ENCODE peak calls at places on chromosome 1, in nine cellular contexts. One of them, this sample, is unnamed.

GRCh38 chr1:8422439-8423133 is 104.7 kb downstream of the SLC45A1 start:
- DNase-seq in H54: no peak
- DNase-seq in activated T-helper 9 cell treated with anti-CD3 and anti-CD28 coated beads, Interleukin-2, amount 50 U/mL, for 16 hours: no peak
- DNase-seq in renal cortical epithelial cell: no peak
- DNase-seq in activated T-cell treated with anti-CD3 and anti-CD28 coated beads, Interleukin-2, amount 50 U/mL, for 4 hours: no peak
- DNase-seq in LoVo: no peak
- DNase-seq in NCI-H1436: no peak
- DNase-seq in left ventricle myocardium inferior: no peak
- DNase-seq in BJ: no peak
- DNase-seq in this sample: no peak

GRCh38 chr1:57947471-57947870 is 523.6 kb upstream of the DAB1 start:
- DNase-seq in NCI-H1436: no peak
- DNase-seq in renal cortical epithelial cell: no peak
- DNase-seq in activated T-cell treated with anti-CD3 and anti-CD28 coated beads, Interleukin-2, amount 50 U/mL, for 4 hours: no peak
- DNase-seq in LoVo: no peak
- DNase-seq in activated T-helper 9 cell treated with anti-CD3 and anti-CD28 coated beads, Interleukin-2, amount 50 U/mL, for 16 hours: no peak
- DNase-seq in left ventricle myocardium inferior: no peak
- DNase-seq in BJ: no peak
- DNase-seq in H54: no peak
- DNase-seq in this sample: no peak

GRCh38 chr1:86714159-86714558 is 9.8 kb downstream of the SH3GLB1 start:
- DNase-seq in NCI-H1436: no peak
- DNase-seq in renal cortical epithelial cell: peak
- DNase-seq in LoVo: no peak
- DNase-seq in left ventricle myocardium inferior: no peak
- DNase-seq in H54: no peak
- DNase-seq in BJ: no peak
- DNase-seq in activated T-helper 9 cell treated with anti-CD3 and anti-CD28 coated beads, Interleukin-2, amount 50 U/mL, for 16 hours: no peak
- DNase-seq in activated T-cell treated with anti-CD3 and anti-CD28 coated beads, Interleukin-2, amount 50 U/mL, for 4 hours: no peak
- DNase-seq in this sample: peak

GRCh38 chr1:10675813-10676212 is 120.6 kb downstream of the CASZ1 start:
- DNase-seq in activated T-helper 9 cell treated with anti-CD3 and anti-CD28 coated beads, Interleukin-2, amount 50 U/mL, for 16 hours: no peak
- DNase-seq in renal cortical epithelial cell: no peak
- DNase-seq in activated T-cell treated with anti-CD3 and anti-CD28 coated beads, Interleukin-2, amount 50 U/mL, for 4 hours: no peak
- DNase-seq in LoVo: no peak
- DNase-seq in left ventricle myocardium inferior: no peak
- DNase-seq in H54: no peak
- DNase-seq in BJ: no peak
- DNase-seq in NCI-H1436: no peak
- DNase-seq in this sample: no peak

GRCh38 chr1:161885013-161885412 is 118.9 kb downstream of the ATF6 start:
- DNase-seq in H54: peak
- DNase-seq in NCI-H1436: no peak
- DNase-seq in activated T-helper 9 cell treated with anti-CD3 and anti-CD28 coated beads, Interleukin-2, amount 50 U/mL, for 16 hours: no peak
- DNase-seq in BJ: no peak
- DNase-seq in activated T-cell treated with anti-CD3 and anti-CD28 coated beads, Interleukin-2, amount 50 U/mL, for 4 hours: no peak
- DNase-seq in renal cortical epithelial cell: peak
- DNase-seq in left ventricle myocardium inferior: no peak
- DNase-seq in LoVo: no peak
- DNase-seq in this sample: no peak

GRCh38 chr1:116910379-116911165 is 856 bp downstream of the PTGFRN start:
- DNase-seq in H54: no peak
- DNase-seq in renal cortical epithelial cell: no peak
- DNase-seq in LoVo: peak
- DNase-seq in left ventricle myocardium inferior: peak
- DNase-seq in NCI-H1436: no peak
- DNase-seq in activated T-cell treated with anti-CD3 and anti-CD28 coated beads, Interleukin-2, amount 50 U/mL, for 4 hours: peak
- DNase-seq in activated T-helper 9 cell treated with anti-CD3 and anti-CD28 coated beads, Interleukin-2, amount 50 U/mL, for 16 hours: peak
- DNase-seq in BJ: no peak
- DNase-seq in this sample: peak

GRCh38 chr1:60461889-60462595 is 388.5 kb upstream of the C1orf87 start:
- DNase-seq in BJ: no peak
- DNase-seq in renal cortical epithelial cell: peak
- DNase-seq in NCI-H1436: no peak
- DNase-seq in activated T-helper 9 cell treated with anti-CD3 and anti-CD28 coated beads, Interleukin-2, amount 50 U/mL, for 16 hours: no peak
- DNase-seq in LoVo: no peak
- DNase-seq in H54: no peak
- DNase-seq in left ventricle myocardium inferior: no peak
- DNase-seq in activated T-cell treated with anti-CD3 and anti-CD28 coated beads, Interleukin-2, amount 50 U/mL, for 4 hours: no peak
- DNase-seq in this sample: no peak

GRCh38 chr1:207495816-207496792 is at the start of gene CR1:
- DNase-seq in BJ: no peak
- DNase-seq in H54: no peak
- DNase-seq in activated T-cell treated with anti-CD3 and anti-CD28 coated beads, Interleukin-2, amount 50 U/mL, for 4 hours: peak
- DNase-seq in activated T-helper 9 cell treated with anti-CD3 and anti-CD28 coated beads, Interleukin-2, amount 50 U/mL, for 16 hours: no peak
- DNase-seq in LoVo: no peak
- DNase-seq in left ventricle myocardium inferior: peak
- DNase-seq in renal cortical epithelial cell: no peak
- DNase-seq in NCI-H1436: no peak
- DNase-seq in this sample: no peak

GRCh38 chr1:247415423-247416361 is at the start of gene NLRP3:
- DNase-seq in H54: peak
- DNase-seq in LoVo: peak
- DNase-seq in renal cortical epithelial cell: peak
- DNase-seq in NCI-H1436: no peak
- DNase-seq in activated T-cell treated with anti-CD3 and anti-CD28 coated beads, Interleukin-2, amount 50 U/mL, for 4 hours: peak
- DNase-seq in left ventricle myocardium inferior: peak
- DNase-seq in activated T-helper 9 cell treated with anti-CD3 and anti-CD28 coated beads, Interleukin-2, amount 50 U/mL, for 16 hours: no peak
- DNase-seq in BJ: no peak
- DNase-seq in this sample: peak

GRCh38 chr1:71656902-71657301 is 576.1 kb upstream of the ZRANB2 start:
- DNase-seq in renal cortical epithelial cell: no peak
- DNase-seq in left ventricle myocardium inferior: no peak
- DNase-seq in activated T-helper 9 cell treated with anti-CD3 and anti-CD28 coated beads, Interleukin-2, amount 50 U/mL, for 16 hours: no peak
- DNase-seq in BJ: no peak
- DNase-seq in H54: no peak
- DNase-seq in NCI-H1436: no peak
- DNase-seq in LoVo: no peak
- DNase-seq in activated T-cell treated with anti-CD3 and anti-CD28 coated beads, Interleukin-2, amount 50 U/mL, for 4 hours: no peak
- DNase-seq in this sample: no peak

GRCh38 chr1:111754964-111755320 is 759 bp upstream of the DDX20 start:
- DNase-seq in NCI-H1436: peak
- DNase-seq in BJ: no peak
- DNase-seq in renal cortical epithelial cell: no peak
- DNase-seq in left ventricle myocardium inferior: no peak
- DNase-seq in activated T-helper 9 cell treated with anti-CD3 and anti-CD28 coated beads, Interleukin-2, amount 50 U/mL, for 16 hours: peak
- DNase-seq in LoVo: no peak
- DNase-seq in H54: peak
- DNase-seq in activated T-cell treated with anti-CD3 and anti-CD28 coated beads, Interleukin-2, amount 50 U/mL, for 4 hours: peak
- DNase-seq in this sample: no peak

GRCh38 chr1:205676597-205676996 is 3.7 kb downstream of the SLC45A3 start:
- DNase-seq in activated T-helper 9 cell treated with anti-CD3 and anti-CD28 coated beads, Interleukin-2, amount 50 U/mL, for 16 hours: no peak
- DNase-seq in renal cortical epithelial cell: no peak
- DNase-seq in LoVo: no peak
- DNase-seq in H54: no peak
- DNase-seq in activated T-cell treated with anti-CD3 and anti-CD28 coated beads, Interleukin-2, amount 50 U/mL, for 4 hours: no peak
- DNase-seq in left ventricle myocardium inferior: no peak
- DNase-seq in BJ: no peak
- DNase-seq in NCI-H1436: no peak
- DNase-seq in this sample: no peak

GRCh38 chr1:7650801-7651200 is 120.3 kb upstream of the VAMP3 start:
- DNase-seq in BJ: no peak
- DNase-seq in NCI-H1436: peak
- DNase-seq in activated T-cell treated with anti-CD3 and anti-CD28 coated beads, Interleukin-2, amount 50 U/mL, for 4 hours: no peak
- DNase-seq in LoVo: no peak
- DNase-seq in H54: no peak
- DNase-seq in renal cortical epithelial cell: peak
- DNase-seq in left ventricle myocardium inferior: no peak
- DNase-seq in activated T-helper 9 cell treated with anti-CD3 and anti-CD28 coated beads, Interleukin-2, amount 50 U/mL, for 16 hours: no peak
- DNase-seq in this sample: peak

GRCh38 chr1:118983558-118984021 is 4.6 kb downstream of the TBX15 start:
- DNase-seq in activated T-helper 9 cell treated with anti-CD3 and anti-CD28 coated beads, Interleukin-2, amount 50 U/mL, for 16 hours: no peak
- DNase-seq in LoVo: no peak
- DNase-seq in NCI-H1436: no peak
- DNase-seq in H54: no peak
- DNase-seq in BJ: no peak
- DNase-seq in activated T-cell treated with anti-CD3 and anti-CD28 coated beads, Interleukin-2, amount 50 U/mL, for 4 hours: no peak
- DNase-seq in left ventricle myocardium inferior: no peak
- DNase-seq in renal cortical epithelial cell: no peak
- DNase-seq in this sample: no peak

GRCh38 chr1:185448591-185449186 is 131.6 kb upstream of the IVNS1ABP start:
- DNase-seq in H54: no peak
- DNase-seq in renal cortical epithelial cell: peak
- DNase-seq in activated T-helper 9 cell treated with anti-CD3 and anti-CD28 coated beads, Interleukin-2, amount 50 U/mL, for 16 hours: no peak
- DNase-seq in left ventricle myocardium inferior: no peak
- DNase-seq in LoVo: no peak
- DNase-seq in NCI-H1436: no peak
- DNase-seq in activated T-cell treated with anti-CD3 and anti-CD28 coated beads, Interleukin-2, amount 50 U/mL, for 4 hours: no peak
- DNase-seq in BJ: no peak
- DNase-seq in this sample: no peak

This sample was measured in HepG2.